ENCODE peak calls at places on chromosome 20, in seven cellular contexts. W is heart left ventricle, D is endothelial cell of umbilical vein, Q is NCI-H1048, N is NCI-H1436 treated with DMSO at 0.1 percent for 48 hours, V is GM12865, Y is lower leg skin. A is an unnamed sample.

GRCh38 chr20:21309678-21310467 is 6.7 kb downstream of the XRN2 start:
- DNase-seq in Y (no peak), V (no peak), W (no peak), N (no peak), D (peak; percentile 38), Q (no peak), A (no peak)

GRCh38 chr20:23269954-23270353 is 80.6 kb upstream of the NXT1 start:
- DNase-seq in D (peak; percentile 91), Q (no peak), W (no peak), N (no peak), V (no peak), Y (peak; percentile 57), A (peak; percentile 25)

GRCh38 chr20:38633577-38634093 is 32.0 kb downstream of the ARHGAP40 start:
- DNase-seq in D (peak; percentile 47), Y (no peak), W (no peak), N (peak; percentile 3), V (peak; percentile 67), Q (no peak), A (peak; percentile 50)

GRCh38 chr20:3067139-3068009 is 4.0 kb upstream of the OXT start:
- DNase-seq in W (no peak), N (no peak), Q (no peak), Y (no peak), V (peak; percentile 63), D (no peak), A (no peak)

GRCh38 chr20:62476074-62476838 is 461 bp upstream of the GATA5 start:
- DNase-seq in Y (no peak), V (no peak), D (no peak), W (peak; percentile 81), N (no peak), Q (no peak), A (no peak)

GRCh38 chr20:56440346-56441007 is 27.9 kb upstream of the RTF2 start:
- DNase-seq in Y (peak; percentile 23), Q (no peak), V (peak; percentile 81), D (no peak), N (no peak), W (no peak), A (no peak)

GRCh38 chr20:35443003-35443402 is 5.0 kb upstream of the GDF5 start:
- DNase-seq in W (no peak), D (no peak), Y (no peak), V (no peak), N (no peak), Q (no peak), A (peak; percentile 69)

GRCh38 chr20:24872291-24873014 is 76.6 kb upstream of the CST7 start:
- DNase-seq in Y (peak; percentile 82), N (peak; percentile 71), W (no peak), Q (no peak), V (peak; percentile 52), D (no peak), A (no peak)